ENCODE peak calls at places on chromosomes 1 and 21, in ten cellular contexts. W, U, J, D, B, I, M, Y, S and Z are unnamed samples.

GRCh38 chr1:50332941-50333594 is 90.2 kb downstream of the DMRTA2 start:
- DNase-seq in M (peak; percentile 77), D (peak; percentile 28), B (peak; percentile 33), S (peak; percentile 26), I (peak; percentile 40), Y (peak; percentile 7), U (peak; percentile 56), W (peak; percentile 32), J (peak; percentile 54), Z (peak; percentile 81)

GRCh38 chr1:54324750-54325704 is 81.2 kb downstream of the SSBP3 start:
- DNase-seq in W (no peak), U (no peak), J (no peak), S (no peak), M (no peak), D (peak; percentile 35), B (peak; percentile 43), Y (no peak), I (no peak), Z (no peak)

GRCh38 chr1:36323636-36324321 is at the start of gene EVA1B:
- DNase-seq in W (peak; percentile 87), S (no peak), J (no peak), M (peak; percentile 78), Y (peak; percentile 19), I (peak; percentile 44), D (peak; percentile 76), U (peak; percentile 51), B (peak; percentile 84), Z (peak; percentile 95)

GRCh38 chr1:220817907-220818306 is 31.2 kb downstream of the MTARC1 start:
- DNase-seq in I (no peak), J (no peak), S (no peak), B (peak; percentile 54), M (no peak), D (peak; percentile 48), U (no peak), W (no peak), Y (no peak), Z (no peak)

GRCh38 chr1:159185121-159185520 is 13.7 kb downstream of the CADM3 start:
- DNase-seq in W (no peak), B (no peak), D (no peak), Y (no peak), J (no peak), S (no peak), M (no peak), U (no peak), I (no peak), Z (no peak)

GRCh38 chr1:226495716-226496115 is 52.8 kb upstream of the STUM start:
- DNase-seq in W (no peak), Y (no peak), J (no peak), U (no peak), B (no peak), S (no peak), D (no peak), M (no peak), I (no peak), Z (no peak)

GRCh38 chr1:36217667-36218066 is 6.6 kb upstream of the THRAP3 start:
- DNase-seq in Y (no peak), M (no peak), B (peak; percentile 71), D (peak; percentile 63), I (no peak), U (no peak), J (peak; percentile 71), W (peak; percentile 50), S (no peak), Z (no peak)

GRCh38 chr21:42038826-42039425 is 28.8 kb upstream of the ZBTB21 start:
- DNase-seq in M (no peak), W (peak; percentile 50), S (no peak), J (no peak), U (no peak), D (peak; percentile 20), I (no peak), B (peak; percentile 90), Y (no peak), Z (peak; percentile 6)

GRCh38 chr1:42381424-42381673 is 757 bp downstream of the RIMKLA start:
- DNase-seq in D (no peak), W (no peak), Y (no peak), M (no peak), J (no peak), U (no peak), S (no peak), B (no peak), I (no peak), Z (no peak)

GRCh38 chr1:39933956-39934941 is 20.7 kb upstream of the MFSD2A start:
- DNase-seq in I (no peak), J (no peak), B (peak; percentile 99), Y (no peak), D (peak; percentile 96), W (peak; percentile 30), M (peak; percentile 79), S (no peak), U (peak; percentile 48), Z (peak; percentile 91)

GRCh38 chr1:186078245-186078644 is 296.8 kb downstream of the TPR start:
- DNase-seq in I (no peak), J (no peak), S (no peak), Y (no peak), M (no peak), D (no peak), W (no peak), B (no peak), U (no peak), Z (no peak)

GRCh38 chr1:1290238-1290731 is 10.0 kb downstream of the SCNN1D start:
- DNase-seq in D (no peak), U (no peak), M (peak; percentile 82), S (no peak), J (no peak), B (peak; percentile 39), I (no peak), W (peak; percentile 45), Y (peak; percentile 49), Z (no peak)

GRCh38 chr1:157115851-157116734 is 16.5 kb upstream of the ETV3L start:
- DNase-seq in M (no peak), B (no peak), I (no peak), S (no peak), U (no peak), J (no peak), W (no peak), Y (no peak), D (no peak), Z (no peak)

GRCh38 chr1:199472025-199472424 is 555.5 kb upstream of the NR5A2 start:
- DNase-seq in M (no peak), I (no peak), W (no peak), J (no peak), U (no peak), Y (no peak), D (peak; percentile 45), S (no peak), B (peak; percentile 20), Z (no peak)

GRCh38 chr1:21871943-21872342 is 59.9 kb downstream of the LDLRAD2 start:
- DNase-seq in U (no peak), W (no peak), D (no peak), J (no peak), B (no peak), Y (no peak), I (no peak), M (no peak), S (no peak), Z (no peak)

GRCh38 chr1:52403566-52404115 is 582 bp downstream of the ORC1 start:
- DNase-seq in M (no peak), B (peak; percentile 81), J (no peak), U (peak; percentile 57), Y (peak; percentile 23), I (peak; percentile 19), S (no peak), W (peak; percentile 76), D (peak; percentile 77), Z (no peak)

GRCh38 chr1:93635614-93636543 is 45.8 kb downstream of the BCAR3 start:
- DNase-seq in W (peak; percentile 65), D (no peak), U (no peak), B (no peak), Y (no peak), I (no peak), M (no peak), S (no peak), J (peak; percentile 67), Z (no peak)

GRCh38 chr1:108643492-108644333 is 17.2 kb downstream of the HENMT1 start:
- DNase-seq in M (peak; percentile 67), S (no peak), I (peak; percentile 21), U (peak; percentile 38), Y (peak; percentile 11), W (peak; percentile 80), J (peak; percentile 53), B (peak; percentile 86), D (peak; percentile 90), Z (no peak)

GRCh38 chr1:14866841-14867626 is 268.5 kb downstream of the KAZN start:
- DNase-seq in I (no peak), S (no peak), W (no peak), B (no peak), D (no peak), J (no peak), U (no peak), Y (no peak), M (no peak), Z (no peak)

GRCh38 chr1:21261551-21262281 is 28.5 kb downstream of the ECE1 start:
- DNase-seq in I (no peak), Y (no peak), J (no peak), D (peak; percentile 94), B (peak; percentile 97), S (no peak), W (peak; percentile 96), M (no peak), U (peak; percentile 81), Z (peak; percentile 95)

GRCh38 chr1:30744060-30744756 is 13.4 kb downstream of the LAPTM5 start:
- DNase-seq in I (peak; percentile 31), Y (no peak), S (no peak), W (no peak), B (peak; percentile 39), D (peak; percentile 68), M (no peak), J (no peak), U (no peak), Z (peak; percentile 26)

GRCh38 chr1:223320959-223321358 is 43.0 kb downstream of the SUSD4 start:
- DNase-seq in W (no peak), U (no peak), J (no peak), B (no peak), S (no peak), Y (no peak), M (no peak), I (no peak), D (no peak), Z (no peak)

GRCh38 chr1:161261859-161262225 is 3.3 kb downstream of the PCP4L1 start:
- DNase-seq in I (no peak), D (no peak), U (no peak), W (peak; percentile 7), Y (no peak), M (no peak), B (no peak), J (no peak), S (no peak), Z (no peak)

GRCh38 chr1:6053206-6053546 is 7.5 kb downstream of the KCNAB2 start:
- DNase-seq in D (no peak), J (no peak), Y (no peak), W (no peak), S (no peak), U (no peak), I (no peak), B (no peak), M (no peak), Z (no peak)

GRCh38 chr1:10671090-10671489 is 125.4 kb downstream of the CASZ1 start:
- DNase-seq in J (no peak), U (no peak), S (no peak), M (no peak), W (no peak), D (no peak), Y (no peak), I (no peak), B (no peak), Z (no peak)

GRCh38 chr1:212396638-212397037 is 18.0 kb downstream of the PACC1 start:
- DNase-seq in U (no peak), Y (no peak), I (no peak), S (no peak), B (peak; percentile 17), W (peak; percentile 19), M (no peak), J (no peak), D (peak; percentile 5), Z (no peak)

GRCh38 chr1:151512326-151512725 is 1.1 kb downstream of the CGN start:
- DNase-seq in W (no peak), J (no peak), B (no peak), U (no peak), S (no peak), I (no peak), M (peak; percentile 29), D (no peak), Y (no peak), Z (no peak)

GRCh38 chr1:6834366-6834765 is 49.1 kb downstream of the CAMTA1 start:
- DNase-seq in M (no peak), B (no peak), S (no peak), U (no peak), I (no peak), W (no peak), Y (no peak), J (no peak), D (no peak), Z (no peak)